ENCODE peak calls at places on chromosome 4, in ten cellular contexts. U is breast epithelium, V is IMR-90, F is stomach, M is HCT116, C is GM12892, D is right lobe of liver, J is tibial nerve, N is HepG2, I is uterus. R is an unnamed sample.

GRCh38 chr4:104976258-104976657 is 170.4 kb upstream of the TET2 start:
- DNase-seq in U (no peak), V (no peak), F (no peak), M (no peak), C (no peak), D (no peak), J (no peak), N (no peak), I (no peak), R (no peak)

GRCh38 chr4:98467627-98468072 is 190.8 kb downstream of the TSPAN5 start:
- DNase-seq in U (peak; percentile 67), V (peak; percentile 95), F (peak; percentile 73), M (peak; percentile 80), C (peak; percentile 33), D (peak; percentile 69), J (peak; percentile 51), N (peak; percentile 78), I (peak; percentile 76), R (peak; percentile 70)

GRCh38 chr4:152618971-152619370 is 60.8 kb downstream of the TMEM154 start:
- DNase-seq in U (no peak), V (no peak), F (no peak), M (no peak), C (no peak), D (no peak), J (no peak), N (no peak), I (no peak), R (no peak)

GRCh38 chr4:147855670-147856069 is 123.8 kb downstream of the ARHGAP10 start:
- DNase-seq in U (no peak), V (no peak), F (no peak), M (no peak), C (no peak), D (no peak), J (peak; percentile 59), N (no peak), I (no peak), R (no peak)

GRCh38 chr4:89915151-89915550 is 20.5 kb downstream of the MMRN1 start:
- DNase-seq in U (no peak), V (no peak), F (no peak), M (no peak), C (no peak), D (no peak), J (no peak), N (no peak), I (no peak), R (no peak)

GRCh38 chr4:183721207-183722081 is 62.4 kb downstream of the TRAPPC11 start:
- DNase-seq in U (no peak), V (peak; percentile 41), F (peak; percentile 79), M (no peak), C (no peak), D (peak; percentile 92), J (no peak), N (peak; percentile 96), I (peak; percentile 45), R (peak; percentile 10)

GRCh38 chr4:88646528-88647280 is 50.9 kb downstream of the NAP1L5 start:
- DNase-seq in U (no peak), V (no peak), F (no peak), M (no peak), C (no peak), D (no peak), J (no peak), N (no peak), I (no peak), R (peak; percentile 57)

GRCh38 chr4:175470141-175470540 is 341.9 kb downstream of the GPM6A start:
- DNase-seq in U (no peak), V (peak; percentile 15), F (no peak), M (no peak), C (no peak), D (no peak), J (no peak), N (no peak), I (no peak), R (no peak)

GRCh38 chr4:52862605-52863236 is 604 bp downstream of the RASL11B start:
- DNase-seq in U (no peak), V (no peak), F (no peak), M (no peak), C (no peak), D (no peak), J (no peak), N (no peak), I (no peak), R (no peak)

GRCh38 chr4:52864816-52865215 is 2.7 kb downstream of the RASL11B start:
- DNase-seq in U (no peak), V (peak; percentile 35), F (peak; percentile 39), M (no peak), C (no peak), D (no peak), J (no peak), N (no peak), I (no peak), R (no peak)

GRCh38 chr4:52861171-52861873 is 795 bp upstream of the RASL11B start:
- DNase-seq in U (no peak), V (no peak), F (no peak), M (no peak), C (no peak), D (no peak), J (no peak), N (no peak), I (no peak), R (no peak)

GRCh38 chr4:52863324-52863723 is 1.2 kb downstream of the RASL11B start:
- DNase-seq in U (no peak), V (no peak), F (no peak), M (no peak), C (no peak), D (no peak), J (no peak), N (no peak), I (no peak), R (no peak)

GRCh38 chr4:52861879-52862604 is at the start of gene RASL11B:
- DNase-seq in U (peak; percentile 68), V (peak; percentile 52), F (peak; percentile 89), M (peak; percentile 4), C (peak; percentile 95), D (peak; percentile 82), J (peak; percentile 76), N (peak; percentile 20), I (peak; percentile 85), R (no peak)
- TF ChIP-seq POLR2A in U (no peak), V (no peak), F (no peak), M (no peak), C (no peak), D (peak; percentile 58), J (peak; percentile 54), N (no peak), I (peak; percentile 96), R (peak; percentile 92)

DNA sequence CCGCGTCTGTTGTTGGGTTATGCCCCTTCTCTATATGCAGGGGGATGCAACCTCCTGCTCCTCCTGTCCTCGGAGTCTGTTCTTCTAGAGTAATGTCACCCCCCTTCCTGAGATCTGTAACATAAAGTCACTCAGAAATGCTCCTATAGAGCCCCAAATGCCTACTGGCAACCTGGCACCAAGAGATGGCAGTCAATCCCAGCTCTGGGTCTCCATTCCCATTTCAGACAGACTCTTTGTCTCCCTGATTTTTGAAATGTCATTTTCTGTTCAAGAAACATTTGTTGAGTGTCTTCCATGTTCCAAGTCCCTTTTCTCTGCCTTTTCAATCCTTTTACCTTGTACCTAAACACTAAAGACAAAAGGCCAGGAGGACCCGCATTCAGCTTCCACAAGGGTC is 9.6 kb upstream of the PRDM8 start:
- DNase-seq in U (no peak), V (no peak), F (no peak), M (no peak), C (no peak), D (no peak), J (no peak), N (no peak), I (no peak), R (no peak)
- TF ChIP-seq POLR2A in U (no peak), V (no peak), F (no peak), M (no peak), C (no peak), D (no peak), J (no peak), N (no peak), I (no peak), R (no peak)

DNA sequence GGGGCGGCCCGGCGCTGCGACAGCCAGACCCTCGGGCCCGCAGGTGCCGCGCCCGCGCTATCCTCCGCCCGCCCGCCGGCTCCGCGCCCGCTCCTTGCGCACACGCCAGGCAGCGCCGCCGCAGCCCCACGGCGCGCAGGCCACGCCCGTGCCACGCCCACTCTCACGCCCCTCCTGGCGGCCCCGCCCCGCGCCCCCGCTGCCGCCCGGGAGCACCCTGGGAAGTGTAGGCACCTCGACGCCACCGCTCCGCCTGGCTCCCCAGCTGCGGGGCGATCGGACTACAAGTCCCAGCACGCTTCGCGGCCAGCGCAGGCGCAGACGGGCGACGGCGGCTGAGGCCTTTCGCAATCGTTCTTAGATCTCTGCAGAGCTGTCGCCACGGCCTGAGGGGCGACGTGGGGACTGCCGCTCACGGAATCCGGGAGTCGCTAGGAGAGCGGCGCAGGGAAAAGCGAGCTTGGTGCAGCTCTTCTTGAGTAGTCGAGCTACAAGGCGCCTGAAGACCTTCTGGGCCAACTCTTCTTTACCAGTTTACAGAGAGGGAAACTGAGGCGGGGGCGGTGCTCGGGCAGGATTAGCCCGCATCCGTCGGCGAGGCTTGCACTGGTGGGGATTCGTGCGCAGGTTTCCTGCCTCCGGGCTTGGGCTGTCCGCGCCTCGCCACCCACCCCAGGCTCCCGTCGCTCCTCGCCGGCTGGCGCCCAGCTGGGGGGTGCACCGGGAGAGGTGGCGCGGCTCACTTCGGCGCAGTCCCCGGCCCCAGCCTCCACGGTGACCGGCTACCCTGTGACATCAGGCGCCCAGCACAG is at the start of gene ABLIM2:
- DNase-seq in U (peak; percentile 98), V (peak; percentile 96), F (peak; percentile 99), M (peak; percentile 91), C (peak; percentile 95), D (peak; percentile 99), J (peak; percentile 94), N (peak; percentile 92), I (peak; percentile 99), R (peak; percentile 99)
- TF ChIP-seq POLR2A in U (peak; percentile 15), V (no peak), F (no peak), M (peak; percentile 56), C (peak; percentile 52), D (peak; percentile 75), J (peak; percentile 59), N (no peak), I (peak; percentile 33), R (no peak)

GRCh38 chr4:140153744-140154571 is at the start of gene MAML3:
- DNase-seq in U (peak; percentile 93), V (peak; percentile 96), F (peak; percentile 96), M (peak; percentile 90), C (peak; percentile 39), D (peak; percentile 98), J (peak; percentile 89), N (peak; percentile 64), I (peak; percentile 95), R (peak; percentile 94)
- TF ChIP-seq POLR2A in U (peak; percentile 43), V (peak; percentile 62), F (no peak), M (no peak), C (no peak), D (peak; percentile 89), J (peak; percentile 57), N (no peak), I (peak; percentile 65), R (no peak)

DNA sequence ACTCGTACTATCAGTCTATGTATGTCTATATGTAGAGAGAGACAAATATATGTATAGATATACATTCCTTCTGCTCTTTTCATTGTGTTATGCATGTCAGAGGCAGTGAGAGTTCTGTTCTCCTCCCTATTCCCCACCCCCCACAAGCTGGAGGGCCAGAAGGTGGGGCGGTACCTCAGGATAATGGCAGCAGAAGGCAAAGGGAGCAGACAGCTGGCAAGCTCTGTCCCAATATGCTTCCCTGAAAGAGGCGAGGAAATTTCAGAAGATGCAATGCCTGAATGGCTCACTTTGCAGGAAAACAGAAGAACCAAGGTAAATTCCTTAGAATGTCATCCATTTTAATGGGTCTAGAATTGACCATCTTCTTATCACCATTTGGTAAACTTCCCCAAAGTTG is 114.4 kb downstream of the NAA11 start:
- DNase-seq in U (no peak), V (no peak), F (no peak), M (no peak), C (no peak), D (no peak), J (no peak), N (no peak), I (no peak), R (no peak)
- TF ChIP-seq POLR2A in U (no peak), V (no peak), F (no peak), M (no peak), C (no peak), D (no peak), J (no peak), N (no peak), I (no peak), R (no peak)